ENCODE peak calls at places on chromosomes 7 and 10, in six cellular contexts. One of them, this sample, is unnamed.

GRCh38 chr7:100156331-100157068 is 2.0 kb downstream of the TRAPPC14 start:
- DNase-seq in RWPE1: no peak
- DNase-seq in HFF-Myc: no peak
- DNase-seq in left ventricle myocardium inferior: no peak
- DNase-seq in endothelial cell: no peak
- DNase-seq in lower leg skin: no peak
- DNase-seq in this sample: no peak

GRCh38 chr7:38592737-38593136 is 38.4 kb downstream of the AMPH start:
- DNase-seq in endothelial cell: no peak
- DNase-seq in RWPE1: no peak
- DNase-seq in lower leg skin: no peak
- DNase-seq in left ventricle myocardium inferior: no peak
- DNase-seq in HFF-Myc: no peak
- DNase-seq in this sample: no peak

GRCh38 chr10:79431891-79432831 is 13.3 kb downstream of the ZCCHC24 start:
- DNase-seq in endothelial cell: no peak
- DNase-seq in HFF-Myc: no peak
- DNase-seq in lower leg skin: no peak
- DNase-seq in RWPE1: no peak
- DNase-seq in left ventricle myocardium inferior: no peak
- DNase-seq in this sample: no peak

GRCh38 chr7:107696330-107696946 is 35.8 kb downstream of the SLC26A4 start:
- DNase-seq in HFF-Myc: no peak
- DNase-seq in RWPE1: no peak
- DNase-seq in lower leg skin: no peak
- DNase-seq in left ventricle myocardium inferior: no peak
- DNase-seq in endothelial cell: no peak
- DNase-seq in this sample: no peak

GRCh38 chr7:27349621-27350020 is 107.0 kb downstream of the EVX1 start:
- DNase-seq in HFF-Myc: no peak
- DNase-seq in endothelial cell: no peak
- DNase-seq in left ventricle myocardium inferior: no peak
- DNase-seq in lower leg skin: no peak
- DNase-seq in RWPE1: no peak
- DNase-seq in this sample: no peak

GRCh38 chr10:20302033-20302432 is 485.8 kb downstream of the PLXDC2 start:
- DNase-seq in endothelial cell: no peak
- DNase-seq in HFF-Myc: no peak
- DNase-seq in left ventricle myocardium inferior: no peak
- DNase-seq in lower leg skin: no peak
- DNase-seq in RWPE1: no peak
- DNase-seq in this sample: no peak

GRCh38 chr7:131436384-131436783 is 108.7 kb downstream of the MKLN1 start:
- DNase-seq in HFF-Myc: no peak
- DNase-seq in endothelial cell: no peak
- DNase-seq in left ventricle myocardium inferior: no peak
- DNase-seq in RWPE1: no peak
- DNase-seq in lower leg skin: no peak
- DNase-seq in this sample: no peak

GRCh38 chr10:7892146-7892545 is 73.8 kb downstream of the TAF3 start:
- DNase-seq in HFF-Myc: no peak
- DNase-seq in left ventricle myocardium inferior: no peak
- DNase-seq in lower leg skin: no peak
- DNase-seq in RWPE1: no peak
- DNase-seq in endothelial cell: no peak
- DNase-seq in this sample: no peak

GRCh38 chr10:117546630-117547300 is 4.2 kb downstream of the EMX2 start:
- DNase-seq in RWPE1: no peak
- DNase-seq in lower leg skin: no peak
- DNase-seq in left ventricle myocardium inferior: no peak
- DNase-seq in HFF-Myc: no peak
- DNase-seq in endothelial cell: no peak
- DNase-seq in this sample: no peak

GRCh38 chr10:11165591-11166543 is 148.2 kb downstream of the CELF2 start:
- DNase-seq in RWPE1: peak
- DNase-seq in left ventricle myocardium inferior: peak
- DNase-seq in endothelial cell: peak
- DNase-seq in lower leg skin: peak
- DNase-seq in HFF-Myc: no peak
- DNase-seq in this sample: peak

GRCh38 chr7:840001-840600 is 7.8 kb downstream of the SUN1 start:
- DNase-seq in lower leg skin: no peak
- DNase-seq in left ventricle myocardium inferior: no peak
- DNase-seq in endothelial cell: no peak
- DNase-seq in HFF-Myc: no peak
- DNase-seq in RWPE1: no peak
- DNase-seq in this sample: no peak
- TF ChIP-seq CTCF in lower leg skin: no peak
- TF ChIP-seq CTCF in left ventricle myocardium inferior: no peak
- TF ChIP-seq CTCF in endothelial cell: no peak
- TF ChIP-seq CTCF in HFF-Myc: no peak
- TF ChIP-seq CTCF in RWPE1: no peak
- TF ChIP-seq CTCF in this sample: no peak

DNA sequence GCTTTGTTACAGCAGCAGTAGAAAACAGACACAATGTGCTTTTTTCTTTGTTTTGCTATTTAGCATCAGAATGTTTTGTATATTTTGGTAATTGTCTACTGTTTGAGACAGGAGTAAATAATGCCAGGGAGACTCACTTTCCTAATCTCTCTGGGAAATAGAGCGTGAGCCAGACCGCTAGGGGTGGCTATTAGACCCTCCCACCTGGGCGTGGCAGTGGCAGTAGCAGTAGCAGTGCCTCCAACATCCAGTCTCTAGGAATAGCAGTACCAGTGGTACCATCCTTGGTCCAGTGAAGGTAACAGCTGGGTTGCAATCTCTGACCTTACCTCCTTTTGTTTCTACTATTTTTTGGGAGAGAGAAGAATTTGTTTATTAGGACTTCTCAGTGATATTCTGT is 165.7 kb upstream of the MAGI2 start:
- DNase-seq in HFF-Myc: no peak
- DNase-seq in left ventricle myocardium inferior: no peak
- DNase-seq in endothelial cell: no peak
- DNase-seq in lower leg skin: no peak
- DNase-seq in RWPE1: no peak
- DNase-seq in this sample: no peak
- TF ChIP-seq CTCF in HFF-Myc: no peak
- TF ChIP-seq CTCF in left ventricle myocardium inferior: no peak
- TF ChIP-seq CTCF in endothelial cell: no peak
- TF ChIP-seq CTCF in lower leg skin: no peak
- TF ChIP-seq CTCF in RWPE1: no peak
- TF ChIP-seq CTCF in this sample: no peak

GRCh38 chr10:63976538-63976937 is 455.3 kb downstream of the REEP3 start:
- DNase-seq in lower leg skin: no peak
- DNase-seq in HFF-Myc: no peak
- DNase-seq in RWPE1: peak
- DNase-seq in endothelial cell: peak
- DNase-seq in left ventricle myocardium inferior: no peak
- DNase-seq in this sample: no peak
- TF ChIP-seq CTCF in lower leg skin: no peak
- TF ChIP-seq CTCF in HFF-Myc: peak
- TF ChIP-seq CTCF in RWPE1: no peak
- TF ChIP-seq CTCF in endothelial cell: peak
- TF ChIP-seq CTCF in left ventricle myocardium inferior: peak
- TF ChIP-seq CTCF in this sample: no peak

GRCh38 chr10:74151057-74151878 is at the start of gene ADK:
- DNase-seq in HFF-Myc: peak
- DNase-seq in RWPE1: peak
- DNase-seq in left ventricle myocardium inferior: peak
- DNase-seq in endothelial cell: peak
- DNase-seq in lower leg skin: peak
- DNase-seq in this sample: peak
- TF ChIP-seq CTCF in HFF-Myc: peak
- TF ChIP-seq CTCF in RWPE1: peak
- TF ChIP-seq CTCF in left ventricle myocardium inferior: peak
- TF ChIP-seq CTCF in endothelial cell: no peak
- TF ChIP-seq CTCF in lower leg skin: no peak
- TF ChIP-seq CTCF in this sample: peak

DNA sequence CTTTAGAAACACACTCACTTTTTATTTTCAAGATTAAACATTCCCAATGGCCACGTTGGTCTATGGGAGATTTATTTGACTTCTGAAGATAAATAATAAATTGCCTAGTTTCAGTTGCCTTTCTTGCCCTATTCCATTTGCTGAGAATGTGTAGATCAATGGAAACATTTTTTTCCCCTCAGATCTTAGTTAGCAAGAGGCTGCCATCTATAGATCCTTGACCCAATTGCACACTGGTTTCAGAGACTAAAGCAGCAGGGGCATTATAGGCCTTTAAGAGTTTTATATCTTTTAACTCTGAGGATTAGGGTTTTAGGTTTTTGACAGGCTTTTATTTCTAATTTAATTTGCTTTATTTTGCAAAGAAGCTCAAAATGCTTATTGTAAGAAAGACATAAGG is 163.2 kb upstream of the GPR26 start:
- DNase-seq in HFF-Myc: no peak
- DNase-seq in RWPE1: no peak
- DNase-seq in lower leg skin: no peak
- DNase-seq in left ventricle myocardium inferior: no peak
- DNase-seq in endothelial cell: no peak
- DNase-seq in this sample: no peak
- TF ChIP-seq CTCF in HFF-Myc: no peak
- TF ChIP-seq CTCF in RWPE1: no peak
- TF ChIP-seq CTCF in lower leg skin: no peak
- TF ChIP-seq CTCF in left ventricle myocardium inferior: no peak
- TF ChIP-seq CTCF in endothelial cell: no peak
- TF ChIP-seq CTCF in this sample: no peak

This sample was measured in natural killer cell.